ENCODE peak calls at places on chromosomes 16 and 17, in four cellular contexts. P, L, U and T are unnamed samples.

GRCh38 chr16:12470311-12471229 is 333.1 kb downstream of the CPPED1 start:
- DNase-seq in P (no peak), U (peak), L (no peak), T (peak)

GRCh38 chr17:10271004-10271620 is 72.7 kb upstream of the GAS7 start:
- DNase-seq in L (no peak), U (no peak), P (no peak), T (no peak)

GRCh38 chr16:3511286-3512180 is 10.7 kb downstream of the CLUAP1 start:
- DNase-seq in P (no peak), L (no peak), U (no peak), T (no peak)

GRCh38 chr17:74260525-74260850 is 13.5 kb upstream of the DNAI2 start:
- DNase-seq in L (no peak), P (no peak), U (no peak), T (no peak)

GRCh38 chr16:81816793-81817210 is 37.7 kb downstream of the PLCG2 start:
- DNase-seq in P (peak), L (peak), U (no peak), T (no peak)

GRCh38 chr17:82603981-82604448 is 44.2 kb downstream of the WDR45B start:
- DNase-seq in L (peak), U (no peak), P (no peak), T (peak)

GRCh38 chr17:81703747-81704654 is 834 bp downstream of the MRPL12 start:
- DNase-seq in P (peak), L (no peak), U (no peak), T (no peak)

GRCh38 chr16:87484487-87485331 is 8.1 kb downstream of the ZCCHC14 start:
- DNase-seq in P (no peak), L (no peak), U (no peak), T (no peak)

GRCh38 chr16:27991876-27992275 is 71.6 kb downstream of the GSG1L start:
- DNase-seq in U (no peak), P (no peak), L (no peak), T (no peak)

GRCh38 chr17:55845385-55845784 is 94.5 kb downstream of the PCTP start:
- DNase-seq in U (peak), L (peak), P (no peak), T (peak)

GRCh38 chr17:63700528-63701441 is 860 bp upstream of the LIMD2 start:
- DNase-seq in L (peak), P (peak), U (peak), T (peak)

GRCh38 chr17:48254896-48255295 is 147.3 kb downstream of the SNX11 start:
- DNase-seq in U (no peak), L (no peak), P (no peak), T (no peak)

GRCh38 chr17:17813725-17814095 is 23.1 kb downstream of the SREBF1 start:
- DNase-seq in P (no peak), U (peak), L (no peak), T (no peak)

GRCh38 chr17:49680314-49680713 is 2.4 kb upstream of the SPOP start:
- DNase-seq in L (no peak), U (no peak), P (no peak), T (no peak)

GRCh38 chr16:2473999-2474876 is 689 bp upstream of the TBC1D24 start:
- DNase-seq in P (peak), L (peak), U (peak), T (no peak)

GRCh38 chr16:20870122-20870521 is 30.0 kb downstream of the DCUN1D3 start:
- DNase-seq in P (no peak), U (no peak), L (no peak), T (no peak)

GRCh38 chr16:56734429-56734828 is 4.5 kb downstream of the NUP93 start:
- DNase-seq in L (no peak), P (no peak), U (no peak), T (no peak)

GRCh38 chr17:41797377-41797776 is 10.9 kb upstream of the JUP start:
- DNase-seq in U (no peak), P (no peak), L (no peak), T (no peak)

GRCh38 chr17:41801374-41802062 is 10.2 kb downstream of the P3H4 start:
- DNase-seq in L (peak), U (peak), P (peak), T (peak)

GRCh38 chr17:41802961-41803682 is 8.6 kb downstream of the P3H4 start:
- DNase-seq in L (no peak), U (no peak), P (no peak), T (no peak)

GRCh38 chr17:41799366-41799765 is 12.4 kb downstream of the P3H4 start:
- DNase-seq in P (no peak), L (no peak), U (no peak), T (no peak)

GRCh38 chr17:41800601-41801373 is 11.0 kb downstream of the P3H4 start:
- DNase-seq in L (peak), P (peak), U (no peak), T (no peak)
- H3K27ac ChIP-seq in L (peak), P (no peak), U (no peak), T (no peak)

GRCh38 chr17:50911890-50912289 is 45.7 kb upstream of the TOB1 start:
- DNase-seq in P (no peak), U (no peak), L (no peak), T (no peak)
- H3K27ac ChIP-seq in P (no peak), U (no peak), L (no peak), T (no peak)

GRCh38 chr16:89396156-89396555 is 94.2 kb downstream of the ANKRD11 start:
- DNase-seq in P (no peak), L (no peak), U (no peak), T (no peak)

GRCh38 chr16:89393731-89394406 is 96.5 kb downstream of the ANKRD11 start:
- DNase-seq in U (peak), L (no peak), P (no peak), T (no peak)

GRCh38 chr16:89397331-89397861 is 93.0 kb downstream of the ANKRD11 start:
- DNase-seq in L (no peak), P (no peak), U (no peak), T (no peak)

GRCh38 chr16:89392881-89393730 is 97.3 kb downstream of the ANKRD11 start:
- DNase-seq in L (no peak), U (no peak), P (no peak), T (no peak)

DNA sequence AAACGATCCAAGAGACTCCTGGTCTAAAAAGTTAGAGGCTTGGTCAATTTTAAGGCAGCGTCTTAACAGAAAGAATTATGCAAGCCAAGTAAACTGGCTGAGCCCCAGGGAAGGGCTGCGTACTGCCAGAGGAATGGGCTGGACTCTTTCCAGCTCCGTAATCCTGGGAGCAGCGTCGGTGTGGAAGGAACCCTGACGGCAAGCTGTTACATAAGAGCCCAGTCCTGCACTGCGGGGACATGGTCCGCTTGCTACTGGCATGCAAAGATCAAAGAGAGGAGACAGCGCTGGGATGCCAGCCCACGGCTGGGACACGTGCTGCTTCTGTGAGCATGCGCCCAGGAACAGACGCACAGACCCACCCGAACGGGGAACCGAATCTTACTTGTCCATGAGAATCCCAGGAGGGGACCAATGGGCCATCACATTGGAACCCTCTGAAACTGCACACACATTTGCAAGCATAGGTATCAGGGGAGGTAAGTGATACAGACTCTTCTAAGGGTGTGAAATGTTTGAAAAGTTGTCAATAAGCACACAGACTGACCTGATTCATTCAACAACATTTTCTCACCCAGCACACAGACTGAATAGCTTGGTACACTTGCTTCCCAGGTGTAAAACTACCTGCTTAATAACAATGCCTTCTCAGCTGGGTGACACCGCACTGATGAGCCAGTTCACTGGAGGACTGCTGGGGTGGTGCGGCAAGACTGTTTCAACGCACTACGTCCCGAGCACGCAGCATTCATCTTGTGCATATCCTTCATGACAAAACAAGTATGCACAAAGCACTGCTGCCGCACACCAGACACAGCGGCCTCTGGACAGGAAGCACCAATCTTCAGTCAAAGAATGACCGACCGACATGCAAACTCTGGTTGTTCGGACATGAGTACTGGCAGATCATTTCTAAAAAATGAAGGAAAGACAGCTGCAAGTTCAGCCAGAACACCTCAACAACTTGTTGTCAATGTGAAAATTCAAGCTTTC is 94.9 kb downstream of the ANKRD11 start:
- DNase-seq in L (peak), U (peak), P (no peak), T (peak)
- H3K27ac ChIP-seq in L (peak), U (peak), P (no peak), T (peak)

GRCh38 chr17:50935201-50936124 is 69.3 kb upstream of the TOB1 start:
- DNase-seq in U (peak), P (no peak), L (peak), T (no peak)
- H3K27ac ChIP-seq in U (peak), P (no peak), L (no peak), T (no peak)

GRCh38 chr17:72639711-72640110 is 452.8 kb downstream of the SLC39A11 start:
- DNase-seq in P (no peak), L (no peak), U (no peak), T (no peak)
- H3K27ac ChIP-seq in P (no peak), L (peak), U (no peak), T (no peak)

GRCh38 chr17:68101992-68102758 is 66.6 kb downstream of the KPNA2 start:
- DNase-seq in P (peak), U (no peak), L (peak), T (no peak)
- H3K27ac ChIP-seq in P (peak), U (peak), L (peak), T (peak)

DNA sequence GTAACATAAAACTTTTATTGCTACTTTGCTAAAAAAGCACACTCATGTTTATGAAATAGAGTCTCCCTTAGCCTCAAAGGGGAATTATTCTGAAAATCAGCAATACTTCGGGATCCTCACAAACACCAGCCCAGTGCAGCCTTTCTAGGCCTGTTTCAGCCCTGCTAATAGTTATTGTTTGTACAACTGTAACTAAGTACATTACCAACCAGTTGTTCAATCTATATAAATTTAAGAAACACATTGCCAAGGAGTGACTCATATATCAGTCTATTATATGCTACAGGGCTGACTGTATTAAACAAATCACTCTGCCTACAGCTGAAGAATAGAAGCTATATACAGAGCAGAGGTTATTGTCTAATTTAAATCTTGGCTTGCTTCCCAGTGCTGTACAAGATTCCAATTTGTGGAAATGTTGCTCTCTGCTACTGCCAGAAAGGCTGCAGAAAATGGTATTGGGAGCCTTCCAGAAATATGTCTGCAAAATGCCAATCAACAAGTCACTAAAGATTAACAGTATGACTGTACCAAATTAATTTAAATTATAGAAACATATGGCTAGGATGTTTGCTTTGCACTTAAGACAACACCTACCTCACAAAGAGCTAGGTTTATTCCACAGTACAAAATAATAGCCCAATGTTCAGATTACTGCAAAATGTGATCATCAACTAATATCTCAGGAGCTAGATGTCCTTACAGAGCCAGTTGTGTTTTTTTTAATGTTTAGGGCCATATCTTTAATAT is 49.7 kb downstream of the TOX3 start:
- DNase-seq in L (no peak), P (no peak), U (no peak), T (no peak)
- H3K27ac ChIP-seq in L (peak), P (no peak), U (no peak), T (no peak)

GRCh38 chr17:72176902-72177660 is 56.3 kb downstream of the SOX9 start:
- DNase-seq in U (no peak), P (no peak), L (peak), T (no peak)
- H3K27ac ChIP-seq in U (no peak), P (no peak), L (peak), T (no peak)

DNA sequence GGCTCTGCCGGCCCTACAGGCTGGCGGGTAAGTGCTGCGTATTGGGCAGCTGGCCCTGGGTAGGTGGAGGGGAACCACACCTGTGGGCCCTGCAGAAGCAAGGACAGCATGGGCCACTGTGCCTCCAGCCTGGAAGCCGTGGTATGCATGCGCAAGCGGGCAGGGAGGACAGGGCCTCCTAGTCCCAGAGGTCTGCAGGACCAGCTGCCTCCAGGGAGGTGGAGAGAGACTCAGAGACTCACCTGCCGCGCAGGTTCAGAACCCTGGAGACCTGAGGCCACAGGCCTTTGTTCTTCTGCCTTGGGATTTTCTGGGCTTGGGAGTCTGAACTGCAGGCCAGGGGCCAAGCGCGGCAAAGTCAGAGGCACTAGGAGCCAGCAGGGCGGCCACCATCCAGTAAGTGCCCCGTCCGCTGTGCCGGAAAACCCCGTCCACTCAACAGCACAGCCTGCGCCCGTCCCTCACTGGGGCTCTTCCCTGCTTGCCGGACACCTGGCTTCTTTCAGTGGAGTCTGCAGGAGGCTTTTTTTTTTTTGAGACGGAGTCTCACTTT is 8.8 kb upstream of the RAB40C start:
- DNase-seq in P (no peak), U (no peak), L (no peak), T (no peak)
- H3K27ac ChIP-seq in P (no peak), U (no peak), L (no peak), T (no peak)